ENCODE peak calls at places on chromosomes 12 and 14, in nine cellular contexts. C, Q, Z, V, W, G, M, A and H are unnamed samples.

GRCh38 chr14:24032727-24033418 is 18.9 kb upstream of the CARMIL3 start:
- DNase-seq in C (no peak), Q (peak; percentile 38), Z (peak; percentile 83), V (no peak), W (peak; percentile 40), G (peak; percentile 91), M (no peak), A (peak; percentile 41), H (no peak)

GRCh38 chr14:92726135-92726932 is 22.1 kb downstream of the LGMN start:
- DNase-seq in C (no peak), Q (peak; percentile 95), Z (peak; percentile 93), V (no peak), W (no peak), G (peak; percentile 66), M (no peak), A (peak; percentile 81), H (no peak)

GRCh38 chr14:105026033-105026785 is 5.3 kb upstream of the CDCA4 start:
- DNase-seq in C (no peak), Q (no peak), Z (no peak), V (no peak), W (peak; percentile 71), G (peak; percentile 59), M (no peak), A (peak; percentile 89), H (no peak)

GRCh38 chr14:94097091-94097490 is 13.4 kb upstream of the IFI27 start:
- DNase-seq in C (no peak), Q (no peak), Z (no peak), V (no peak), W (no peak), G (no peak), M (no peak), A (no peak), H (no peak)

GRCh38 chr12:112705037-112705632 is 86.4 kb upstream of the RPH3A start:
- DNase-seq in C (no peak), Q (no peak), Z (no peak), V (no peak), W (no peak), G (peak; percentile 3), M (no peak), A (no peak), H (no peak)

GRCh38 chr12:116880817-116881324 is 370 bp downstream of the HRK start:
- DNase-seq in C (peak; percentile 68), Q (no peak), Z (peak; percentile 18), V (no peak), W (peak; percentile 58), G (peak; percentile 53), M (no peak), A (no peak), H (peak; percentile 72)

GRCh38 chr14:77921820-77922219 is 121.9 kb downstream of the ADCK1 start:
- DNase-seq in C (no peak), Q (no peak), Z (no peak), V (no peak), W (no peak), G (no peak), M (no peak), A (no peak), H (no peak)

GRCh38 chr12:67661311-67662011 is 12.9 kb downstream of the DYRK2 start:
- DNase-seq in C (no peak), Q (no peak), Z (peak; percentile 59), V (no peak), W (peak; percentile 44), G (peak; percentile 65), M (no peak), A (peak; percentile 77), H (no peak)

GRCh38 chr12:113573148-113573547 is 101.5 kb upstream of the LHX5 start:
- DNase-seq in C (no peak), Q (no peak), Z (no peak), V (no peak), W (no peak), G (no peak), M (no peak), A (no peak), H (no peak)

GRCh38 chr12:106138646-106139421 is at the start of gene NUAK1:
- DNase-seq in C (peak; percentile 76), Q (peak; percentile 59), Z (peak; percentile 33), V (no peak), W (no peak), G (peak; percentile 50), M (peak; percentile 85), A (peak; percentile 72), H (peak; percentile 67)

GRCh38 chr12:70785896-70786295 is 134.6 kb downstream of the PTPRR start:
- DNase-seq in C (no peak), Q (no peak), Z (no peak), V (no peak), W (no peak), G (no peak), M (no peak), A (no peak), H (no peak)

GRCh38 chr12:121277367-121277744 is 19.2 kb downstream of the CAMKK2 start:
- DNase-seq in C (no peak), Q (no peak), Z (no peak), V (no peak), W (no peak), G (no peak), M (no peak), A (no peak), H (no peak)

GRCh38 chr12:64679487-64679983 is 69.2 kb downstream of the RASSF3 start:
- DNase-seq in C (peak; percentile 13), Q (peak; percentile 80), Z (peak; percentile 84), V (peak; percentile 32), W (no peak), G (peak; percentile 92), M (no peak), A (peak; percentile 89), H (peak; percentile 88)

GRCh38 chr12:16421806-16422205 is 74.4 kb downstream of the MGST1 start:
- DNase-seq in C (no peak), Q (no peak), Z (peak; percentile 4), V (no peak), W (no peak), G (no peak), M (no peak), A (peak; percentile 9), H (no peak)

GRCh38 chr12:98532687-98533304 is 17.4 kb downstream of the TMPO start:
- DNase-seq in C (peak; percentile 26), Q (peak; percentile 42), Z (peak; percentile 64), V (no peak), W (peak; percentile 91), G (peak; percentile 55), M (no peak), A (peak; percentile 48), H (peak; percentile 46)

GRCh38 chr14:71555654-71556559 is 376.3 kb upstream of the RGS6 start:
- DNase-seq in C (no peak), Q (no peak), Z (no peak), V (peak; percentile 31), W (peak; percentile 24), G (peak; percentile 66), M (no peak), A (no peak), H (no peak)

GRCh38 chr12:80321653-80322052 is 122.4 kb upstream of the PTPRQ start:
- DNase-seq in C (no peak), Q (no peak), Z (no peak), V (no peak), W (no peak), G (peak; percentile 68), M (no peak), A (peak; percentile 9), H (no peak)

GRCh38 chr14:65290830-65291229 is 121.7 kb upstream of the FUT8 start:
- DNase-seq in C (no peak), Q (peak; percentile 79), Z (peak; percentile 62), V (no peak), W (peak; percentile 36), G (peak; percentile 97), M (no peak), A (peak; percentile 71), H (no peak)

GRCh38 chr12:82708507-82708906 is 21.8 kb downstream of the TMTC2 start:
- DNase-seq in C (no peak), Q (no peak), Z (peak; percentile 5), V (no peak), W (no peak), G (no peak), M (no peak), A (no peak), H (no peak)

GRCh38 chr12:75721231-75721641 is 209.8 kb upstream of the KRR1 start:
- DNase-seq in C (no peak), Q (no peak), Z (peak; percentile 40), V (no peak), W (no peak), G (no peak), M (no peak), A (peak; percentile 71), H (no peak)

GRCh38 chr14:44369401-44370123 is 137.5 kb downstream of the FSCB start:
- DNase-seq in C (no peak), Q (no peak), Z (no peak), V (no peak), W (no peak), G (peak; percentile 39), M (no peak), A (no peak), H (peak; percentile 13)

GRCh38 chr14:77970646-77971045 is 170.7 kb downstream of the ADCK1 start:
- DNase-seq in C (no peak), Q (no peak), Z (no peak), V (no peak), W (no peak), G (no peak), M (no peak), A (no peak), H (no peak)

GRCh38 chr14:39212034-39212433 is 21.7 kb upstream of the MIA2 start:
- DNase-seq in C (no peak), Q (no peak), Z (no peak), V (no peak), W (no peak), G (peak; percentile 21), M (no peak), A (no peak), H (no peak)

GRCh38 chr14:98692832-98693231 is 579.2 kb downstream of the BCL11B start:
- DNase-seq in C (no peak), Q (no peak), Z (no peak), V (no peak), W (no peak), G (peak; percentile 41), M (no peak), A (no peak), H (no peak)

GRCh38 chr14:31969371-31969770 is 107.7 kb upstream of the ARHGAP5 start:
- DNase-seq in C (peak; percentile 31), Q (no peak), Z (no peak), V (no peak), W (no peak), G (no peak), M (no peak), A (no peak), H (no peak)

GRCh38 chr14:104874571-104875411 is 9.7 kb downstream of the CEP170B start:
- DNase-seq in C (no peak), Q (no peak), Z (no peak), V (no peak), W (no peak), G (no peak), M (no peak), A (no peak), H (no peak)

GRCh38 chr12:12646483-12647072 is 34.9 kb downstream of the CREBL2 start:
- DNase-seq in C (no peak), Q (no peak), Z (no peak), V (no peak), W (no peak), G (no peak), M (no peak), A (no peak), H (no peak)

GRCh38 chr14:71789005-71789404 is 143.2 kb upstream of the RGS6 start:
- DNase-seq in C (no peak), Q (no peak), Z (no peak), V (no peak), W (no peak), G (no peak), M (no peak), A (no peak), H (no peak)

GRCh38 chr14:104285483-104285790 is 147.1 kb downstream of the KIF26A start:
- DNase-seq in C (no peak), Q (no peak), Z (no peak), V (no peak), W (no peak), G (no peak), M (no peak), A (no peak), H (no peak)

GRCh38 chr14:104968541-104969401 is 9.4 kb downstream of the AHNAK2 start:
- DNase-seq in C (no peak), Q (no peak), Z (no peak), V (no peak), W (no peak), G (peak; percentile 95), M (no peak), A (no peak), H (no peak)

GRCh38 chr12:75437564-75437963 is 43.0 kb upstream of the GLIPR1 start:
- DNase-seq in C (no peak), Q (no peak), Z (peak; percentile 49), V (no peak), W (peak; percentile 69), G (peak; percentile 53), M (no peak), A (peak; percentile 40), H (no peak)